ENCODE peak calls at places on chromosomes 4 and X, in four cellular contexts. One of them, this sample, is unnamed.

GRCh38 chrX:139202742-139203410 is 327.7 kb upstream of the F9 start:
- DNase-seq in upper lobe of right lung: no peak
- DNase-seq in tibial artery: no peak
- DNase-seq in pancreas: no peak
- DNase-seq in this sample: no peak

GRCh38 chr4:120870279-120870673 is 52.2 kb downstream of the PRDM5 start:
- DNase-seq in upper lobe of right lung: no peak
- DNase-seq in tibial artery: no peak
- DNase-seq in pancreas: no peak
- DNase-seq in this sample: no peak

GRCh38 chrX:142499992-142500391 is 294.9 kb upstream of the MAGEC2 start:
- DNase-seq in upper lobe of right lung: no peak
- DNase-seq in tibial artery: no peak
- DNase-seq in pancreas: no peak
- DNase-seq in this sample: no peak

GRCh38 chr4:151218343-151218742 is 58.6 kb upstream of the PRSS48 start:
- DNase-seq in upper lobe of right lung: no peak
- DNase-seq in tibial artery: no peak
- DNase-seq in pancreas: no peak
- DNase-seq in this sample: no peak

GRCh38 chr4:4837921-4838601 is 21.4 kb upstream of the MSX1 start:
- DNase-seq in upper lobe of right lung: peak; percentile 16
- DNase-seq in tibial artery: no peak
- DNase-seq in pancreas: no peak
- DNase-seq in this sample: no peak

GRCh38 chrX:64571011-64571410 is 175.8 kb upstream of the MTMR8 start:
- DNase-seq in upper lobe of right lung: no peak
- DNase-seq in tibial artery: no peak
- DNase-seq in pancreas: no peak
- DNase-seq in this sample: no peak

GRCh38 chrX:154096140-154097002 is 1.1 kb downstream of the MECP2 start:
- DNase-seq in upper lobe of right lung: peak; percentile 64
- DNase-seq in tibial artery: peak; percentile 24
- DNase-seq in pancreas: no peak
- DNase-seq in this sample: peak; percentile 42

GRCh38 chr4:21242163-21242562 is 541.9 kb downstream of the PACRGL start:
- DNase-seq in upper lobe of right lung: no peak
- DNase-seq in tibial artery: no peak
- DNase-seq in pancreas: no peak
- DNase-seq in this sample: no peak

GRCh38 chr4:151857368-151857767 is 96.6 kb upstream of the GATB start:
- DNase-seq in upper lobe of right lung: no peak
- DNase-seq in tibial artery: no peak
- DNase-seq in pancreas: no peak
- DNase-seq in this sample: no peak

GRCh38 chrX:110241816-110242215 is 76.1 kb downstream of the AMMECR1 start:
- DNase-seq in upper lobe of right lung: no peak
- DNase-seq in tibial artery: no peak
- DNase-seq in pancreas: no peak
- DNase-seq in this sample: no peak

GRCh38 chrX:74133156-74133796 is 170.7 kb upstream of the ZCCHC13 start:
- DNase-seq in upper lobe of right lung: no peak
- DNase-seq in tibial artery: no peak
- DNase-seq in pancreas: no peak
- DNase-seq in this sample: no peak

GRCh38 chrX:115017455-115017854 is at the start of gene IL13RA2:
- DNase-seq in upper lobe of right lung: no peak
- DNase-seq in tibial artery: no peak
- DNase-seq in pancreas: no peak
- DNase-seq in this sample: no peak
- H3K4me3 ChIP-seq in upper lobe of right lung: no peak within 1 kb of the TSS
- H3K4me3 ChIP-seq in tibial artery: no peak within 1 kb of the TSS
- H3K4me3 ChIP-seq in pancreas: no peak within 1 kb of the TSS
- H3K4me3 ChIP-seq in this sample: no peak within 1 kb of the TSS

DNA sequence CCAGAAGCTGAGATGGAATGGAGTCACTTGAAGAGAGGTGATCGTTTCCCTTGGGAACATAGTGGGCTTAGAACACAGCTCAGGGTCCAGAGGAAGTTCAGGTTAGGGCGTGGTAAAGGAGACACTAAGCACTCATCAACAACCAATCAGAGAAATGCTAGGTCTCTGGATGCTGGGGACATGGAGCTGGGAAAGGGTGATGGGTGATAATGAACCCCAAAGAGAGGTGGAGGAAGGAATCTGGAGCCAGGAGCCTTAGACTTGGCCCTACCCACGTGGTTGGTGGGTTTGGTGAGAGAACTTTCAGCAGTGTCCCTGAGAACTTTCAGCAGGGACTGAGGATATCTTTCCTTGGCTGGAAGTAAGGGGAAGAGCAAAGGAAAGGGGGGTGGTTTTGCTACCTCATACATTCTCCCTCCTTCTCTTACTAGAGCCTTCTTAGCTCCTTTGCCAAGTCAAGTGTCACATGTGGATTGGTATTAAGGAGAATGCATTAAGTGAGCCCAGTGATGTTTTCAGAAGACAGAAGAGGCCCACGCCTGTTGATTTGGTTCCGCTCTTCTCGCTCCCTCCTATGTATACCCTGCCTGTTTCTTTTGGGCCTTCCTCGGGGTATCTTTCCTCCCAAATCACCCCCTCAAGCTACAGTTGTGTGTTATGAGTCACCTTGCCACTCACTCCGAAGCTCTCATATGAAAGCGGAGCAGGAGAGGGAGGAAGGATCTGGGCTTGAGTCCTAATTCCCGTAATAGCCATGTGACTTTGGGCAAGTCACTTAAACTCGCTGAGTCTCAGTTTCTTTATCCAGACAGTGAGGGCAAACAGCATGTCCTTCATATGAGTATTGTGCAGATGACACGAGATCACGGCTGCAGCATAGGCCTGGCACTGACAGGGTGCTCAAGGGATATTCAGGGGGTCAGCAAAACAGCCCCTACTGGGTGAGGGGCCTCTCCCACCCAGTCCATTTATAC is 63.1 kb downstream of the TSC22D3 start:
- DNase-seq in upper lobe of right lung: no peak
- DNase-seq in tibial artery: peak; percentile 71
- DNase-seq in pancreas: no peak
- DNase-seq in this sample: no peak
- H3K27ac ChIP-seq in upper lobe of right lung: peak overlapping the region; percentile 98
- H3K27ac ChIP-seq in tibial artery: peak overlapping the region; percentile 99
- H3K27ac ChIP-seq in pancreas: peak overlapping the region; percentile 79
- H3K27ac ChIP-seq in this sample: peak overlapping the region; percentile 99

GRCh38 chrX:150197388-150197787 is 165.7 kb upstream of the MAMLD1 start:
- DNase-seq in upper lobe of right lung: no peak
- DNase-seq in tibial artery: no peak
- DNase-seq in pancreas: peak; percentile 38
- DNase-seq in this sample: no peak

GRCh38 chrX:150196300-150196699 is 166.8 kb upstream of the MAMLD1 start:
- DNase-seq in upper lobe of right lung: no peak
- DNase-seq in tibial artery: no peak
- DNase-seq in pancreas: no peak
- DNase-seq in this sample: no peak

GRCh38 chrX:150198776-150199175 is 164.3 kb upstream of the MAMLD1 start:
- DNase-seq in upper lobe of right lung: no peak
- DNase-seq in tibial artery: no peak
- DNase-seq in pancreas: no peak
- DNase-seq in this sample: no peak

GRCh38 chrX:150192846-150193245 is 170.3 kb upstream of the MAMLD1 start:
- DNase-seq in upper lobe of right lung: no peak
- DNase-seq in tibial artery: no peak
- DNase-seq in pancreas: no peak
- DNase-seq in this sample: no peak
- H3K4me3 ChIP-seq in upper lobe of right lung: no peak overlapping the region
- H3K4me3 ChIP-seq in tibial artery: no peak overlapping the region
- H3K4me3 ChIP-seq in pancreas: no peak overlapping the region
- H3K4me3 ChIP-seq in this sample: no peak overlapping the region

DNA sequence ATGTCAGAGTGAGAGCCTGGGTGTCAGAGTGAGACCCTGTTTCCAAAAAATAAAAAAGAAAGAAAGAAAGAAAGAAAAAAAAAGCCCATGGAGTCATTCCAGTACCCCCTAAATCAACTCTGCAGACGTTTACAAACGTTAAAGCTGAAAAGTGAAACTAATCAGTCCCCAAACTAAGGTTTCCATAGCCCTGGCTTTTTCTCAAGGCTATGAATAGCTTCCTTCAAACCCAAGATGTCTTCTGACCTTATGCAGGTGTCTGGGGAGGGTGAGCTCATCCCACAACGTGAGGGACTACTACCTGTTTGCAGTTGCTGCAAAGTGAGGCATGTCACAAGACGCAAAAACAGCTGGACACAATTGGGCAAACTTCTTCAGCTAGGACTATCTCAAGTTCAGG is 144.0 kb downstream of the SH3KBP1 start:
- DNase-seq in upper lobe of right lung: no peak
- DNase-seq in tibial artery: no peak
- DNase-seq in pancreas: no peak
- DNase-seq in this sample: no peak
- H3K27ac ChIP-seq in upper lobe of right lung: no peak overlapping the region
- H3K27ac ChIP-seq in tibial artery: no peak overlapping the region
- H3K27ac ChIP-seq in pancreas: no peak overlapping the region
- H3K27ac ChIP-seq in this sample: no peak overlapping the region

GRCh38 chrX:1519022-1519497 is 17.9 kb downstream of the P2RY8 start:
- DNase-seq in upper lobe of right lung: no peak
- DNase-seq in tibial artery: no peak
- DNase-seq in pancreas: no peak
- DNase-seq in this sample: no peak

GRCh38 chrX:1524874-1525582 is 12.0 kb downstream of the P2RY8 start:
- DNase-seq in upper lobe of right lung: peak; percentile 9
- DNase-seq in tibial artery: no peak
- DNase-seq in pancreas: no peak
- DNase-seq in this sample: no peak

GRCh38 chrX:1518512-1518911 is 18.5 kb downstream of the P2RY8 start:
- DNase-seq in upper lobe of right lung: no peak
- DNase-seq in tibial artery: no peak
- DNase-seq in pancreas: no peak
- DNase-seq in this sample: no peak

GRCh38 chrX:1520350-1520749 is 16.6 kb downstream of the P2RY8 start:
- DNase-seq in upper lobe of right lung: no peak
- DNase-seq in tibial artery: no peak
- DNase-seq in pancreas: no peak
- DNase-seq in this sample: no peak

DNA sequence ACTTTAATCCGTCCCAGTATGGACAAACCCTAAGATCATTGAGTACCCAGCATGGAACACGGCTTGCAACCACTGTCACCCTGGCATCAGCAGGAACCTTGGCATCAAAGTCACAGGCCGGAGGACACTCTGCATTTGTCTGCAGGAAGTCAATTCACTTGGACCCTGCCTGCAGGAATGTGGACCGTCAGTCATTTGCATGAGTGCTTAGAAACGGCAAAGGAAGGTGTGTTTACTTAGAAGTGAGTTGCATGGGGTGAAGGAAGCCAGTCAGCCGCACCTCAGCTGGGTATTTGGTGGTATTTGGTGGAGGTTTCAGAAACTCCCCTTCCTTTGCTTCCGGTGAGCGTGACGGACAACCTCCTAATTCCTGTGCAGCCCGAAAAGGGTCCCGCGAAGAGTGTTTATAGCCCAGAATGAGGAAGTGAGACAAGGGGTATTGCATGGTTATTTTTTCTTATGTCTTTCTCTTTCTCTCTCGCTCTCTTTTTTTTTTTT is 15.5 kb downstream of the P2RY8 start:
- DNase-seq in upper lobe of right lung: peak; percentile 32
- DNase-seq in tibial artery: no peak
- DNase-seq in pancreas: no peak
- DNase-seq in this sample: no peak
- H3K4me3 ChIP-seq in upper lobe of right lung: peak overlapping the region; percentile 10
- H3K4me3 ChIP-seq in tibial artery: no peak overlapping the region
- H3K4me3 ChIP-seq in pancreas: no peak overlapping the region
- H3K4me3 ChIP-seq in this sample: peak overlapping the region; percentile 19

GRCh38 chrX:39736219-39737211 is 361.2 kb downstream of the BCOR start:
- DNase-seq in upper lobe of right lung: peak; percentile 86
- DNase-seq in tibial artery: peak; percentile 89
- DNase-seq in pancreas: peak; percentile 93
- DNase-seq in this sample: peak; percentile 82
- H3K27ac ChIP-seq in upper lobe of right lung: no peak overlapping the region
- H3K27ac ChIP-seq in tibial artery: peak overlapping the region; percentile 71
- H3K27ac ChIP-seq in pancreas: peak overlapping the region; percentile 50
- H3K27ac ChIP-seq in this sample: peak overlapping the region; percentile 36

DNA sequence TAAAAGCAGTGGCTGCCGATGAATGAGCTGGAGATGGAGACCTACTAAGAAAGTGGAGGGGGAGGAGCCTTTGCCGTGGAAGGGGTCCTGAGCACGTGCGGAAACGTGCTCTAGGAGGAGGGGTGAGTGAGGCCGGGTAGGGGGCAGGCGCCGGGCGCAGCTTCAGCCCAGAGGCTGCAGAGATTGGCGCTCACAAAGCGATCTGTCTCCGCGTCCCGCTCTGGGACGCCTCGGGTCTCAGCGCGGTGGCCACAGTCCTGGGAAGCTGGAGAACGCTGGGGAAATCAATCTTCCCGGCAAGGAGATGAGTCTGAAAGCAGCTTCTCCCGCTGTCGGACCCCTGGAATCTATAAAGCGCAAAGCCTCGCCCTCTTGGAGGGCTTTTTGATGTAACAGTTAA is 460 bp upstream of the ARHGAP6 start:
- DNase-seq in upper lobe of right lung: no peak
- DNase-seq in tibial artery: no peak
- DNase-seq in pancreas: no peak
- DNase-seq in this sample: no peak
- H3K4me3 ChIP-seq in upper lobe of right lung: peak overlapping the region; percentile 46
- H3K4me3 ChIP-seq in tibial artery: peak overlapping the region; percentile 55
- H3K4me3 ChIP-seq in pancreas: no peak overlapping the region
- H3K4me3 ChIP-seq in this sample: peak overlapping the region; percentile 52

GRCh38 chrX:103941201-103941975 is 21.0 kb upstream of the TMSB15B start:
- DNase-seq in upper lobe of right lung: no peak
- DNase-seq in tibial artery: no peak
- DNase-seq in pancreas: no peak
- DNase-seq in this sample: no peak
- H3K27ac ChIP-seq in upper lobe of right lung: no peak overlapping the region
- H3K27ac ChIP-seq in tibial artery: no peak overlapping the region
- H3K27ac ChIP-seq in pancreas: no peak overlapping the region
- H3K27ac ChIP-seq in this sample: no peak overlapping the region

GRCh38 chr4:35723973-35724372 is 520.3 kb downstream of the ARAP2 start:
- DNase-seq in upper lobe of right lung: no peak
- DNase-seq in tibial artery: no peak
- DNase-seq in pancreas: no peak
- DNase-seq in this sample: no peak
- H3K4me3 ChIP-seq in upper lobe of right lung: no peak overlapping the region
- H3K4me3 ChIP-seq in tibial artery: no peak overlapping the region
- H3K4me3 ChIP-seq in pancreas: no peak overlapping the region
- H3K4me3 ChIP-seq in this sample: no peak overlapping the region